ENCODE peak calls at places on chromosomes 2 and 18, in eight cellular contexts. N is psoas muscle, Y is AG09319, V is mucosa of descending colon, G is GM13977, U is cardiac muscle cell, C is neural crest cell, H is thyroid gland. B is an unnamed sample.
A peak's percentile ranks its signal among the peaks of the same experiment; 100 is the strongest.

GRCh38 chr18:46068763-46069162 is 3.3 kb downstream of the PSTPIP2 start:
- DNase-seq in U (no peak), C (no peak), Y (no peak), V (no peak), H (no peak), N (no peak), G (no peak), B (no peak)

GRCh38 chr2:196759378-196759706 is 40.1 kb downstream of the GTF3C3 start:
- DNase-seq in G (no peak), H (no peak), U (no peak), N (no peak), V (no peak), Y (no peak), C (no peak), B (no peak)

GRCh38 chr18:23588836-23589560 is 2.7 kb upstream of the NPC1 start:
- DNase-seq in Y (no peak), G (no peak), V (no peak), N (no peak), C (no peak), U (no peak), H (no peak), B (no peak)

GRCh38 chr2:119111115-119111975 is 47.2 kb downstream of the C1QL2 start:
- DNase-seq in H (no peak), C (no peak), U (no peak), V (no peak), N (no peak), Y (no peak), G (no peak), B (no peak)

GRCh38 chr18:79604205-79604912 is 75.2 kb upstream of the CTDP1 start:
- DNase-seq in N (no peak), H (no peak), U (no peak), Y (no peak), G (no peak), V (peak; percentile 12), C (no peak), B (peak; percentile 9)

GRCh38 chr2:235495373-235496238 is 1.8 kb downstream of the AGAP1 start:
- DNase-seq in U (no peak), G (no peak), N (no peak), V (no peak), H (peak; percentile 41), C (no peak), Y (no peak), B (no peak)

GRCh38 chr18:3367491-3368091 is 82.4 kb upstream of the TGIF1 start:
- DNase-seq in C (no peak), H (no peak), N (no peak), V (no peak), G (no peak), Y (no peak), U (no peak), B (no peak)

GRCh38 chr2:232174662-232175061 is 203.9 kb upstream of the ALPP start:
- DNase-seq in Y (no peak), V (no peak), N (no peak), U (no peak), G (no peak), H (peak; percentile 56), C (no peak), B (no peak)

GRCh38 chr2:86615596-86615995 is 8.1 kb downstream of the RNF103 start:
- DNase-seq in U (no peak), Y (no peak), V (no peak), G (no peak), C (no peak), H (no peak), N (no peak), B (no peak)

GRCh38 chr2:227308784-227309183 is 16.3 kb upstream of the MFF start:
- DNase-seq in Y (no peak), C (no peak), N (peak; percentile 18), U (no peak), H (no peak), V (no peak), G (no peak), B (no peak)

GRCh38 chr2:12987246-12987645 is 270.5 kb downstream of the TRIB2 start:
- DNase-seq in C (no peak), V (no peak), G (no peak), H (no peak), Y (no peak), N (no peak), U (no peak), B (no peak)

GRCh38 chr2:12988279-12988678 is 271.5 kb downstream of the TRIB2 start:
- DNase-seq in Y (no peak), N (no peak), H (no peak), U (no peak), V (no peak), G (no peak), C (no peak), B (no peak)

DNA sequence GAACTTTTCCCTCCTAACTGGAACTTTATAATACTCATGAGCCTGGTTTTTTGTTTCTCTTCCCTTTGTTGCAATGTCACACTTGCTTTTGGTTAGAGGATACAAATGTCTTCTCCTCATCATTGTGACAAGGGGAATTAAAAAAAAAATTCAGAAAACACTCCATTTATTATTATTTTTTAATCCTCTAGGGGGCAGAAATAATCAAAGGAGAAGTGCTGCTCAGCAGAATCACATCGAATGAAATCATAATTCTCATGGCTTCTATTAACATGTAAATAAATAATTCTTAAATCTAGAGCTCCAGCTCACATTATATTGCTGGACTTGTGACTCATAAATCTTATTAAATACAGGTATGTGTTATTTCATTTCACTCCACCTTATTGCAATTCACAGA is 273.8 kb downstream of the TRIB2 start:
- DNase-seq in Y (no peak), U (no peak), G (no peak), N (no peak), H (no peak), C (no peak), V (no peak), B (no peak)
- TF ChIP-seq CTCF in Y (peak; percentile 24), U (peak; percentile 39), G (no peak), N (peak; percentile 13), H (no peak), C (peak; percentile 42), V (no peak), B (no peak)

GRCh38 chr2:168343586-168343985 is 96.2 kb upstream of the STK39 start:
- DNase-seq in N (no peak), H (no peak), G (no peak), Y (no peak), V (no peak), U (no peak), C (no peak), B (no peak)
- TF ChIP-seq CTCF in N (no peak), H (no peak), G (no peak), Y (no peak), V (no peak), U (no peak), C (no peak), B (no peak)

DNA sequence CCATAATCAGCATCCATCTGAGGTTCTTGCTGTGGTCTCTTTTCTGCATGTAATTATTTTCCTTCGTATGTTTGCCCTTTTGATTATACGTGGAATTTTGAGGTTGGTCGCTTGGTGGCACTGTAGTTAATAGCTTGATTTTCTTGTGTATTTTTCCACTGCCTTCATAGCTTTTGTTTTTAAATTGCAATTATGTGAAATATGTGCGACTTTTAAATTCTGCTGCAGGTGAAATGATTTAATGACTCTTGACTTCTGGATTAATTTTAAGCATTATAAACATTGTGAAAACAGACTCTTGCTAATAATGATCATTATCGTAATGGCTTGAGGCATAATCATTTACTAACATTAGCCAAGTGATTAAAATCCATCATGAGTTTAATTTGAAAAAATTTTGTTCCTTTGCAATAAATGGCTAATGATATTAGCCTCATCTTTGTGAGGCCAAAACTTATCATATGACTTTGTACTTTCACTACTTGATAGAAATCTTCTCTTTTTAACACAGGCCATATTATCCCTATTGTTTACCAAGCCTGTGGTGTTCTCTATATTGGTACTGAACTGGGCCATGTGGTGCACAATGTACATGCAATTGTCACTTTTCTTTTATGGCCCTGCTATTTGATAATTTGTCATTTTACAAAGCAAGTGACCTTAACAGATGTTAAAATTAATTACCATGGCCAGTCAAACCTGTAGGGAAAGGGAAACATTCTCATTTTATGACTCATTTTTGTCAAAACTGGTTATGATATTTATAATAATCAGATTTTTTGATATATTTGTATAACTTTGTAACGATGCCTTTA is 62.8 kb upstream of the NEUROD1 start:
- DNase-seq in U (peak; percentile 54), G (peak; percentile 36), Y (peak; percentile 23), H (peak; percentile 31), N (no peak), V (no peak), C (peak; percentile 40), B (no peak)
- TF ChIP-seq CTCF in U (peak; percentile 60), G (peak; percentile 68), Y (peak; percentile 58), H (peak; percentile 40), N (peak; percentile 72), V (no peak), C (peak; percentile 79), B (peak; percentile 58)

DNA sequence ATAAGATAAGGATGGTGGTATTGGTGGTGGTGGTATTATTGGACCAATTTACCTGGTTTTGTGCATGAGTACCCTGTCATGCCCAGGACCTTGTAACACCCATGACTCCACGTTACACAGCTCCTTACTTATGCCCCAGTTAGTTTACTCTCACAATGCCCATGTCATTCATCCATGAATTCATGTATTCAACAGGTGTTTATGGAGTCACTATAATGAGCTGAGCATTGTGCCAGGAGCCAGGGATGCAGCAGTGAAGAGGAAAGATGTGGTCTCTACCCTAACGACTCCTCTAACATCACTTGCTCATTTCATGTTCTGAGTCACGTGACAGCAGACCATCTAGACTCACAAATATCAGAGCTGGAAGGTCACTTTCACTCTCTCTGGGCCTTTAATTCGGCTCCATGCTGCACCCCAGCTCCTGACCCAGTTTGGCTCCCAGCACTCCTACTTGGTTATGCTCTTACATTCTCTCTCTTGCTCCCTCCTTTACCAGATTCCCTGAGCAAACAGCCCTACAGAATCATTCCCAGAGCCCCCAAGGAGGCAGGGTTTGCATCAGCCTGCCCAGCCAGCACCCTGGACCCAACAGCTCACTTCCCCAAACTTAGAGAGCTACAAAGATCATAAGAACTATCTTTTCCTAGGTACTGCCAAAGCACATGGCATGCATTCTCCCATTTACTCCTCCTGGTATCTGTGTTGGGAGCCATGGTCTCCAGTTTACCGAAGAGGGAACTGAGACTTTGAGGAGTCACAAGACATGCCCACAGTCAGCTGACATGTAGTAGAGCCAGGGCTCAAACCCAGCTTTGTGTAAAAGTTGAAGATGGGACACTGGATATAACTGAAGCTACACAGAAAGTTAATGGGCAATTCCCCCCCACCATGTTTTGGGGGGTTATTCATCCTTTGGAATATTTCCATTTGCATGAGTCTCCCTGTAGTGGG is 449.9 kb downstream of the LRATD1 start:
- DNase-seq in N (no peak), C (no peak), U (no peak), G (no peak), Y (no peak), V (no peak), H (no peak), B (no peak)
- TF ChIP-seq CTCF in N (no peak), C (no peak), U (no peak), G (no peak), Y (no peak), V (no peak), H (no peak), B (no peak)

GRCh38 chr2:109510136-109511028 is 103.4 kb downstream of the SEPTIN10 start:
- DNase-seq in G (peak; percentile 86), U (peak; percentile 85), Y (peak; percentile 48), V (peak; percentile 83), C (peak; percentile 79), N (peak; percentile 79), H (peak; percentile 84), B (peak; percentile 81)
- TF ChIP-seq CTCF in G (peak; percentile 93), U (peak; percentile 95), Y (peak; percentile 97), V (peak; percentile 91), C (peak; percentile 93), N (peak; percentile 91), H (peak; percentile 89), B (peak; percentile 91)

DNA sequence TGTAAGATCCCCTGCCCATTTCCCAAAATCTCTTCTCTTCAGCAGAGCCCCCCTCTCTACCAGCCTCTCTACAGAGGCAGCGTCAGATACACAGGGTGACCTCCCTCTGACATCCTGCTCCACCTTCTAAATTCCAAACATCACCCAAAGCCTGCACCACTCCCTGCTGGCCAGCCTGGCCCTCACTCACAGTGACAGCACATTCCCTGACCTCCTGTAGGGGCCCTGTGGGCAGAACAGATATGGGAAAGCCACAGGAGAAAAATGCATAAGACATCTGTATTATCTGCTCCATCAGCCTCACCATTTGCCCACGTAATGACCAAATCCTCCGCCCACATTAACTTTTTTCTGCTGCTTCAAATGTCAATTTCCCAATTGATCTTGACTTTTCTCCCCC is 40.6 kb downstream of the TRABD2A start:
- DNase-seq in H (no peak), Y (no peak), U (peak; percentile 7), C (no peak), G (no peak), V (no peak), N (no peak), B (no peak)
- TF ChIP-seq CTCF in H (no peak), Y (peak; percentile 13), U (no peak), C (no peak), G (no peak), V (no peak), N (no peak), B (no peak)

B was measured in glutamatergic neuron.